ENCODE peak calls at places on chromosomes 3 and 15, in seven cellular contexts. One of them, this sample, is unnamed.

GRCh38 chr3:18446067-18446793 is 21.1 kb upstream of the SATB1 start:
- DNase-seq in A549: no peak
- DNase-seq in CD4-positive, CD25-positive, alpha-beta regulatory T cell: no peak
- DNase-seq in adipocyte: no peak
- DNase-seq in dorsolateral prefrontal cortex: no peak
- DNase-seq in colonic mucosa: peak
- DNase-seq in CD8-positive, alpha-beta T cell: no peak
- DNase-seq in this sample: no peak

GRCh38 chr15:90562669-90563068 is 32.9 kb downstream of the CRTC3 start:
- DNase-seq in A549: no peak
- DNase-seq in CD4-positive, CD25-positive, alpha-beta regulatory T cell: no peak
- DNase-seq in adipocyte: no peak
- DNase-seq in dorsolateral prefrontal cortex: no peak
- DNase-seq in colonic mucosa: no peak
- DNase-seq in CD8-positive, alpha-beta T cell: no peak
- DNase-seq in this sample: no peak

GRCh38 chr3:126704494-126705214 is 614 bp downstream of the CHCHD6 start:
- DNase-seq in A549: no peak
- DNase-seq in CD4-positive, CD25-positive, alpha-beta regulatory T cell: no peak
- DNase-seq in adipocyte: peak
- DNase-seq in dorsolateral prefrontal cortex: no peak
- DNase-seq in colonic mucosa: no peak
- DNase-seq in CD8-positive, alpha-beta T cell: no peak
- DNase-seq in this sample: peak

GRCh38 chr3:101852983-101853382 is 3.7 kb downstream of the NFKBIZ start:
- DNase-seq in A549: no peak
- DNase-seq in CD4-positive, CD25-positive, alpha-beta regulatory T cell: no peak
- DNase-seq in adipocyte: no peak
- DNase-seq in dorsolateral prefrontal cortex: no peak
- DNase-seq in colonic mucosa: no peak
- DNase-seq in CD8-positive, alpha-beta T cell: no peak
- DNase-seq in this sample: no peak

GRCh38 chr15:78437762-78438594 is at the start of gene IREB2:
- DNase-seq in A549: peak
- DNase-seq in CD4-positive, CD25-positive, alpha-beta regulatory T cell: peak
- DNase-seq in adipocyte: peak
- DNase-seq in dorsolateral prefrontal cortex: peak
- DNase-seq in colonic mucosa: peak
- DNase-seq in CD8-positive, alpha-beta T cell: peak
- DNase-seq in this sample: peak

GRCh38 chr3:51002495-51002894 is 327.8 kb downstream of the DOCK3 start:
- DNase-seq in A549: no peak
- DNase-seq in CD4-positive, CD25-positive, alpha-beta regulatory T cell: no peak
- DNase-seq in adipocyte: no peak
- DNase-seq in dorsolateral prefrontal cortex: no peak
- DNase-seq in colonic mucosa: no peak
- DNase-seq in CD8-positive, alpha-beta T cell: no peak
- DNase-seq in this sample: no peak

GRCh38 chr15:99628374-99629001 is 62.7 kb downstream of the MEF2A start:
- DNase-seq in A549: no peak
- DNase-seq in CD4-positive, CD25-positive, alpha-beta regulatory T cell: no peak
- DNase-seq in adipocyte: no peak
- DNase-seq in dorsolateral prefrontal cortex: no peak
- DNase-seq in colonic mucosa: no peak
- DNase-seq in CD8-positive, alpha-beta T cell: no peak
- DNase-seq in this sample: no peak

GRCh38 chr3:7469866-7470265 is 609.0 kb downstream of the GRM7 start:
- DNase-seq in A549: no peak
- DNase-seq in CD4-positive, CD25-positive, alpha-beta regulatory T cell: no peak
- DNase-seq in adipocyte: no peak
- DNase-seq in dorsolateral prefrontal cortex: no peak
- DNase-seq in colonic mucosa: no peak
- DNase-seq in CD8-positive, alpha-beta T cell: no peak
- DNase-seq in this sample: no peak

GRCh38 chr15:35925634-35926380 is 379.8 kb upstream of the DPH6 start:
- DNase-seq in A549: peak
- DNase-seq in CD4-positive, CD25-positive, alpha-beta regulatory T cell: no peak
- DNase-seq in adipocyte: no peak
- DNase-seq in dorsolateral prefrontal cortex: no peak
- DNase-seq in colonic mucosa: no peak
- DNase-seq in CD8-positive, alpha-beta T cell: no peak
- DNase-seq in this sample: no peak

GRCh38 chr3:196537319-196537984 is 22.3 kb upstream of the SMCO1 start:
- DNase-seq in A549: no peak
- DNase-seq in CD4-positive, CD25-positive, alpha-beta regulatory T cell: peak
- DNase-seq in adipocyte: peak
- DNase-seq in dorsolateral prefrontal cortex: peak
- DNase-seq in colonic mucosa: peak
- DNase-seq in CD8-positive, alpha-beta T cell: peak
- DNase-seq in this sample: no peak

GRCh38 chr3:131535131-131535530 is 32.4 kb upstream of the MRPL3 start:
- DNase-seq in A549: no peak
- DNase-seq in CD4-positive, CD25-positive, alpha-beta regulatory T cell: no peak
- DNase-seq in adipocyte: peak
- DNase-seq in dorsolateral prefrontal cortex: no peak
- DNase-seq in colonic mucosa: no peak
- DNase-seq in CD8-positive, alpha-beta T cell: no peak
- DNase-seq in this sample: peak

GRCh38 chr3:17967111-17967510 is 224.7 kb upstream of the TBC1D5 start:
- DNase-seq in A549: no peak
- DNase-seq in CD4-positive, CD25-positive, alpha-beta regulatory T cell: no peak
- DNase-seq in adipocyte: no peak
- DNase-seq in dorsolateral prefrontal cortex: peak
- DNase-seq in colonic mucosa: no peak
- DNase-seq in CD8-positive, alpha-beta T cell: no peak
- DNase-seq in this sample: no peak

GRCh38 chr3:25454411-25454927 is 26.4 kb downstream of the RARB start:
- DNase-seq in A549: no peak
- DNase-seq in CD4-positive, CD25-positive, alpha-beta regulatory T cell: no peak
- DNase-seq in adipocyte: no peak
- DNase-seq in dorsolateral prefrontal cortex: no peak
- DNase-seq in colonic mucosa: no peak
- DNase-seq in CD8-positive, alpha-beta T cell: no peak
- DNase-seq in this sample: no peak
- H3K4me3 ChIP-seq in A549: no peak
- H3K4me3 ChIP-seq in CD4-positive, CD25-positive, alpha-beta regulatory T cell: no peak
- H3K4me3 ChIP-seq in adipocyte: peak
- H3K4me3 ChIP-seq in dorsolateral prefrontal cortex: no peak
- H3K4me3 ChIP-seq in colonic mucosa: no peak
- H3K4me3 ChIP-seq in CD8-positive, alpha-beta T cell: no peak
- H3K4me3 ChIP-seq in this sample: peak

DNA sequence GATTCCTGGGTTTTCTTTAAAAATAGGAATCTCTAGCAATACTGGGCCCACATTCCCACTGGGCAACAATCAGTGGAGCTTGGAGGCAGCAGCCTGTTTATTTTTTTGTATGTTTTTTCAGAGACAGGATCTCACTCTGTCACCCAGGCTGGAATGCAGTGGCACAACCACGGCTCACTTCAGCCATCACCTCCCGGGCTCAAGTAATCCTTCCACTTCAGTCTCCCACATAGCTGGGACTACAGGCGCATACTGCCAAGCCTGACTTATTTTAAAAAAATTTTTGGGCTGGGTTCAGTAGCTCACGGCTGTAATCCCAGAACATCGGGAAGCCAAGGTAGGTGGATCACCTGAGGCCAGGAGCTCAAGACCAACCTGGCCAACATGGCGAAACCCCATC is 29.1 kb upstream of the GNB5 start:
- DNase-seq in A549: no peak
- DNase-seq in CD4-positive, CD25-positive, alpha-beta regulatory T cell: no peak
- DNase-seq in adipocyte: no peak
- DNase-seq in dorsolateral prefrontal cortex: no peak
- DNase-seq in colonic mucosa: no peak
- DNase-seq in CD8-positive, alpha-beta T cell: no peak
- DNase-seq in this sample: no peak
- H3K4me3 ChIP-seq in A549: no peak
- H3K4me3 ChIP-seq in CD4-positive, CD25-positive, alpha-beta regulatory T cell: no peak
- H3K4me3 ChIP-seq in adipocyte: no peak
- H3K4me3 ChIP-seq in dorsolateral prefrontal cortex: no peak
- H3K4me3 ChIP-seq in colonic mucosa: no peak
- H3K4me3 ChIP-seq in CD8-positive, alpha-beta T cell: no peak
- H3K4me3 ChIP-seq in this sample: no peak

GRCh38 chr3:167728631-167729335 is 5.9 kb downstream of the PDCD10 start:
- DNase-seq in A549: no peak
- DNase-seq in CD4-positive, CD25-positive, alpha-beta regulatory T cell: no peak
- DNase-seq in adipocyte: no peak
- DNase-seq in dorsolateral prefrontal cortex: no peak
- DNase-seq in colonic mucosa: no peak
- DNase-seq in CD8-positive, alpha-beta T cell: no peak
- DNase-seq in this sample: no peak
- H3K4me3 ChIP-seq in A549: no peak
- H3K4me3 ChIP-seq in CD4-positive, CD25-positive, alpha-beta regulatory T cell: peak
- H3K4me3 ChIP-seq in adipocyte: no peak
- H3K4me3 ChIP-seq in dorsolateral prefrontal cortex: no peak
- H3K4me3 ChIP-seq in colonic mucosa: no peak
- H3K4me3 ChIP-seq in CD8-positive, alpha-beta T cell: no peak
- H3K4me3 ChIP-seq in this sample: no peak

DNA sequence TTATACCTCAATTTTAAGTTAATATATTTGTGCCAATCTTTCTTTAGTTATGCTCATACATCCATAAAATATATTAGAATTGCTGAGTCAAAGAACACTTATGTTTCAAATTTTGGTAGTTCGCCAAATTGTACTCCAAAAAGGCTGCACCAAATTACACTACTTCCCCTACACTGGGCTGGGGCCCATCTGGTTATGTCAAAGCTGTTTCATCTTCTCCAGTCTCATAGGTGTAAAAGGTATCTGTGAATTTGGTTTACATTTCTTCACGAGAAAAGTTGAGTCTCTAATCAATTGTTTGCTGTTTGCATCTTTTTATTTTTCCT is 711 bp downstream of the FSIP1 start:
- DNase-seq in A549: no peak
- DNase-seq in CD4-positive, CD25-positive, alpha-beta regulatory T cell: no peak
- DNase-seq in adipocyte: no peak
- DNase-seq in dorsolateral prefrontal cortex: no peak
- DNase-seq in colonic mucosa: no peak
- DNase-seq in CD8-positive, alpha-beta T cell: no peak
- DNase-seq in this sample: no peak
- H3K4me3 ChIP-seq in A549: peak
- H3K4me3 ChIP-seq in CD4-positive, CD25-positive, alpha-beta regulatory T cell: peak
- H3K4me3 ChIP-seq in adipocyte: peak
- H3K4me3 ChIP-seq in dorsolateral prefrontal cortex: peak
- H3K4me3 ChIP-seq in colonic mucosa: peak
- H3K4me3 ChIP-seq in CD8-positive, alpha-beta T cell: peak
- H3K4me3 ChIP-seq in this sample: peak

DNA sequence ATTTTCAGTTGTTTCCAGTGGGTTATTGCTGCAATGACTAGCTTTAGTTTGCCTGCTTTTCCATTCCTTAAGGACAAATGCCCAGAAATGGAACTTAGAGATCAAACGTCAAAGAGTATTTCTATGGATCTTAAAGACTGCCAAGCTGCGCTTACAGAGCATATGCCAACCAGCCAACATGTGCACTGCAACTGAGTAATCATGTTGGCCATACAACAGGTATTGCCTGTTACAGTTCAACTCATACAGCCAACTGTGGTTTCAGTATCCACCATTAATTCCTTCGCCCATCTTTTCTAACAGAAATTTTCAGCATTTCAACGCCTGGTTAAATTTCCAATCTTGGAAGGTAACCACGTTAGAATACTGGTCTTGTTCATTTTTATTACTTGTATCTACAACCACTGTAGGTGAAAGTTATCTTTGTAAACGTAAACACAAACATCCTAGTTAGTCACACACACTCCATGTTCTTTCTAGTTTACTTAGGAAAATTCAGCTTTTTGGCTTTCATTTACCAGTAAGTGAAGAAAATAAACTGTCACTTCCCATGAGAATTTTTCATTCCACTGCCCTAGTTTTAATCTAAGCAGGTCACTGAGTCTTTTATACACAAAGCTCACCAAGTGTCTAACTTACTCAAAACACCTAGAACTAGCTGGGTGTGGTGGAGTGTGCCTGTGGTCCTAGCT is 3.9 kb downstream of the RPL32 start:
- DNase-seq in A549: no peak
- DNase-seq in CD4-positive, CD25-positive, alpha-beta regulatory T cell: no peak
- DNase-seq in adipocyte: no peak
- DNase-seq in dorsolateral prefrontal cortex: no peak
- DNase-seq in colonic mucosa: no peak
- DNase-seq in CD8-positive, alpha-beta T cell: no peak
- DNase-seq in this sample: no peak
- H3K4me3 ChIP-seq in A549: no peak
- H3K4me3 ChIP-seq in CD4-positive, CD25-positive, alpha-beta regulatory T cell: peak
- H3K4me3 ChIP-seq in adipocyte: peak
- H3K4me3 ChIP-seq in dorsolateral prefrontal cortex: no peak
- H3K4me3 ChIP-seq in colonic mucosa: no peak
- H3K4me3 ChIP-seq in CD8-positive, alpha-beta T cell: no peak
- H3K4me3 ChIP-seq in this sample: no peak

GRCh38 chr15:64092075-64092820 is 1.4 kb downstream of the CIAO2A start:
- DNase-seq in A549: no peak
- DNase-seq in CD4-positive, CD25-positive, alpha-beta regulatory T cell: no peak
- DNase-seq in adipocyte: no peak
- DNase-seq in dorsolateral prefrontal cortex: no peak
- DNase-seq in colonic mucosa: no peak
- DNase-seq in CD8-positive, alpha-beta T cell: no peak
- DNase-seq in this sample: no peak
- H3K4me3 ChIP-seq in A549: peak
- H3K4me3 ChIP-seq in CD4-positive, CD25-positive, alpha-beta regulatory T cell: peak
- H3K4me3 ChIP-seq in adipocyte: peak
- H3K4me3 ChIP-seq in dorsolateral prefrontal cortex: peak
- H3K4me3 ChIP-seq in colonic mucosa: peak
- H3K4me3 ChIP-seq in CD8-positive, alpha-beta T cell: peak
- H3K4me3 ChIP-seq in this sample: peak

This sample was measured in foreskin fibroblast.